ENCODE peak calls at places on chromosomes 5 and 9, in four cellular contexts. U is mucosa of gallbladder, D is adipocyte, Q is GM12865. N is an unnamed sample.

GRCh38 chr5:75510836-75511434 is 494 bp downstream of the CERT1 start:
- DNase-seq in U (peak; percentile 45), D (peak; percentile 70), Q (peak; percentile 38), N (peak; percentile 29)

GRCh38 chr5:78768781-78769380 is 120.3 kb upstream of the LHFPL2 start:
- DNase-seq in U (no peak), D (no peak), Q (no peak), N (no peak)

GRCh38 chr5:151896041-151896691 is 28.5 kb downstream of the GLRA1 start:
- DNase-seq in U (no peak), D (peak; percentile 64), Q (no peak), N (peak; percentile 90)

GRCh38 chr9:128818839-128819715 is 777 bp downstream of the ENDOG start:
- DNase-seq in U (no peak), D (peak; percentile 42), Q (peak; percentile 75), N (peak; percentile 64)

GRCh38 chr5:147168578-147169327 is 66.1 kb upstream of the STK32A start:
- DNase-seq in U (no peak), D (no peak), Q (no peak), N (no peak)

GRCh38 chr5:151270599-151270998 is 17.6 kb downstream of the GM2A start:
- DNase-seq in U (no peak), D (peak; percentile 33), Q (peak; percentile 72), N (no peak)

GRCh38 chr9:136107155-136107952 is 11.3 kb downstream of the TMEM250 start:
- DNase-seq in U (peak; percentile 63), D (no peak), Q (peak; percentile 88), N (no peak)

GRCh38 chr9:126671381-126671831 is 57.7 kb downstream of the LMX1B start:
- DNase-seq in U (no peak), D (no peak), Q (no peak), N (no peak)

GRCh38 chr5:157390179-157390923 is 69.7 kb upstream of the NIPAL4 start:
- DNase-seq in U (peak; percentile 63), D (peak; percentile 57), Q (no peak), N (peak; percentile 98)

GRCh38 chr5:150263801-150264621 is 25.6 kb downstream of the CAMK2A start:
- DNase-seq in U (peak; percentile 60), D (peak; percentile 85), Q (no peak), N (peak; percentile 98)

GRCh38 chr9:127341152-127341551 is 55.8 kb upstream of the SLC2A8 start:
- DNase-seq in U (no peak), D (no peak), Q (no peak), N (no peak)

GRCh38 chr5:172720655-172721054 is 50.3 kb downstream of the DUSP1 start:
- DNase-seq in U (no peak), D (no peak), Q (no peak), N (no peak)

GRCh38 chr9:91131433-91131839 is 230.3 kb downstream of the AUH start:
- DNase-seq in U (peak; percentile 56), D (peak; percentile 92), Q (peak; percentile 37), N (peak; percentile 96)

GRCh38 chr5:2017540-2018389 is 135.0 kb upstream of the IRX4 start:
- DNase-seq in U (no peak), D (no peak), Q (peak; percentile 49), N (no peak)

GRCh38 chr9:98108540-98109031 is 10.4 kb downstream of the TRIM14 start:
- DNase-seq in U (no peak), D (no peak), Q (peak; percentile 83), N (no peak)

GRCh38 chr5:53123702-53124101 is 14.1 kb upstream of the MOCS2 start:
- DNase-seq in U (no peak), D (peak; percentile 75), Q (no peak), N (peak; percentile 39)

GRCh38 chr5:80884086-80884813 is 75.9 kb upstream of the RASGRF2 start:
- DNase-seq in U (no peak), D (no peak), Q (no peak), N (no peak)

GRCh38 chr5:176821441-176821840 is 11.1 kb downstream of the UNC5A start:
- DNase-seq in U (no peak), D (no peak), Q (no peak), N (no peak)

GRCh38 chr5:150149618-150150017 is 6.0 kb downstream of the PDGFRB start:
- DNase-seq in U (no peak), D (no peak), Q (no peak), N (no peak)

GRCh38 chr9:105355810-105356209 is 92.0 kb upstream of the FSD1L start:
- DNase-seq in U (no peak), D (no peak), Q (peak; percentile 70), N (peak; percentile 9)

GRCh38 chr5:36373527-36374086 is 71.9 kb upstream of the RANBP3L start:
- DNase-seq in U (peak; percentile 66), D (peak; percentile 70), Q (no peak), N (peak; percentile 73)

GRCh38 chr9:131394464-131395026 is 659 bp downstream of the PRRC2B start:
- DNase-seq in U (no peak), D (peak; percentile 78), Q (peak; percentile 63), N (peak; percentile 63)

GRCh38 chr9:76603448-76603895 is 144.5 kb downstream of the GCNT1 start:
- DNase-seq in U (no peak), D (peak; percentile 47), Q (no peak), N (no peak)

GRCh38 chr9:90460220-90460619 is 182.4 kb downstream of the DIRAS2 start:
- DNase-seq in U (no peak), D (no peak), Q (no peak), N (no peak)

GRCh38 chr9:32738501-32739172 is 44.7 kb upstream of the TMEM215 start:
- DNase-seq in U (no peak), D (no peak), Q (no peak), N (peak; percentile 86)

GRCh38 chr5:107501965-107502691 is 168.6 kb downstream of the EFNA5 start:
- DNase-seq in U (no peak), D (no peak), Q (no peak), N (peak; percentile 29)

GRCh38 chr5:111563041-111563822 is 50.9 kb upstream of the STARD4 start:
- DNase-seq in U (peak; percentile 41), D (peak; percentile 95), Q (no peak), N (no peak)

GRCh38 chr5:158553195-158553945 is 546.3 kb downstream of the EBF1 start:
- DNase-seq in U (no peak), D (peak; percentile 73), Q (no peak), N (no peak)

GRCh38 chr9:105244996-105245719 is 707 bp downstream of the SLC44A1 start:
- DNase-seq in U (peak; percentile 63), D (peak; percentile 79), Q (peak; percentile 67), N (peak; percentile 80)

GRCh38 chr5:139747583-139748504 is 47.8 kb upstream of the PSD2 start:
- DNase-seq in U (peak; percentile 37), D (peak; percentile 64), Q (peak; percentile 57), N (no peak)

GRCh38 chr5:112681481-112681908 is 56.2 kb upstream of the APC start:
- DNase-seq in U (no peak), D (no peak), Q (peak; percentile 71), N (no peak)

N was measured in RWPE1.